ENCODE peak calls at places on chromosomes 1 and 21, in nine cellular contexts. O, Y, H, J, F, D, T, A and M are unnamed samples.
A peak's percentile ranks its signal among the peaks of the same experiment; 100 is the strongest.

GRCh38 chr21:37060296-37060695 is 12.6 kb downstream of the PIGP start:
- DNase-seq in T (peak; percentile 26), H (no peak), J (peak; percentile 95), F (peak; percentile 36), O (peak; percentile 98), A (no peak), D (peak; percentile 29), Y (peak; percentile 27), M (peak; percentile 82)

GRCh38 chr1:167219194-167219593 is 1.5 kb upstream of the POU2F1 start:
- DNase-seq in O (no peak), H (no peak), F (no peak), Y (no peak), J (no peak), D (no peak), T (no peak), A (no peak), M (no peak)

GRCh38 chr1:201085902-201086735 is 26.1 kb downstream of the CACNA1S start:
- DNase-seq in D (no peak), A (no peak), T (peak; percentile 33), J (peak; percentile 93), Y (peak; percentile 17), H (no peak), F (peak; percentile 71), O (peak; percentile 33), M (no peak)

GRCh38 chr1:232239557-232240468 is 390.1 kb downstream of the SIPA1L2 start:
- DNase-seq in H (no peak), A (no peak), F (no peak), D (no peak), J (no peak), Y (no peak), T (no peak), O (no peak), M (no peak)

GRCh38 chr1:1433804-1434130 is 1.7 kb upstream of the VWA1 start:
- DNase-seq in T (no peak), F (no peak), D (no peak), Y (peak; percentile 57), O (peak; percentile 39), H (no peak), A (no peak), J (peak; percentile 95), M (no peak)

GRCh38 chr1:201357636-201358348 is 19.7 kb downstream of the TNNT2 start:
- DNase-seq in F (no peak), T (no peak), D (no peak), A (peak; percentile 51), O (no peak), Y (no peak), H (no peak), J (no peak), M (no peak)

GRCh38 chr1:22654692-22655091 is 1.7 kb downstream of the C1QB start:
- DNase-seq in T (no peak), J (peak; percentile 52), O (no peak), D (no peak), H (no peak), F (no peak), A (no peak), Y (no peak), M (no peak)

GRCh38 chr1:213675043-213675442 is 312.7 kb upstream of the PROX1 start:
- DNase-seq in A (no peak), Y (no peak), O (no peak), D (no peak), F (no peak), J (no peak), H (no peak), T (no peak), M (no peak)

GRCh38 chr1:1250828-1251284 is 4.3 kb upstream of the C1QTNF12 start:
- DNase-seq in T (peak; percentile 55), J (no peak), F (peak; percentile 14), O (no peak), A (peak; percentile 60), H (no peak), D (no peak), Y (no peak), M (no peak)

DNA sequence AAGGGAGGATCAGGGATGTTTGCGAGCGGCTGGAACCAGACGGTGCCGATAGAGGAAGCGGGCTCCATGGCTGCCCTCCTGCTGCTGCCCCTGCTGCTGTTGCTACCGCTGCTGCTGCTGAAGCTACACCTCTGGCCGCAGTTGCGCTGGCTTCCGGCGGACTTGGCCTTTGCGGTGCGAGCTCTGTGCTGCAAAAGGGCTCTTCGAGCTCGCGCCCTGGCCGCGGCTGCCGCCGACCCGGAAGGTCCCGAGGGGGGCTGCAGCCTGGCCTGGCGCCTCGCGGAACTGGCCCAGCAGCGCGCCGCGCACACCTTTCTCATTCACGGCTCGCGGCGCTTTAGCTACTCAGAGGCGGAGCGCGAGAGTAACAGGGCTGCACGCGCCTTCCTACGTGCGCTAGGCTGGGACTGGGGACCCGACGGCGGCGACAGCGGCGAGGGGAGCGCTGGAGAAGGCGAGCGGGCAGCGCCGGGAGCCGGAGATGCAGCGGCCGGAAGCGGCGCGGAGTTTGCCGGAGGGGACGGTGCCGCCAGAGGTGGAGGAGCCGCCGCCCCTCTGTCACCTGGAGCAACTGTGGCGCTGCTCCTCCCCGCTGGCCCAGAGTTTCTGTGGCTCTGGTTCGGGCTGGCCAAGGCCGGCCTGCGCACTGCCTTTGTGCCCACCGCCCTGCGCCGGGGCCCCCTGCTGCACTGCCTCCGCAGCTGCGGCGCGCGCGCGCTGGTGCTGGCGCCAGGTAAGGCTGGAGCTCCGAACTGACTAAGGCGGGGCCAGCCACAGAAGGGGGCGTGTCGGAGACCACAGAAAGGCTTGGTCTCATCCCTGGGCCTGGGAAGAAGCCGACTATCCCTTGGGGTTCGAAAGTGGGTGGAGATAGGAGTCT is 465 bp downstream of the SLC27A3 start:
- DNase-seq in A (peak; percentile 86), O (peak; percentile 50), D (peak; percentile 69), T (peak; percentile 58), J (peak; percentile 89), Y (peak; percentile 71), H (no peak), F (peak; percentile 72), M (no peak)
- TF ChIP-seq CTCF in A (no peak), O (no peak), D (no peak), T (peak; percentile 26), J (no peak), Y (no peak), H (no peak), F (no peak), M (no peak)

GRCh38 chr1:111733183-111733995 is 5.8 kb downstream of the INKA2 start:
- DNase-seq in A (no peak), J (peak; percentile 95), F (peak; percentile 66), O (peak; percentile 91), Y (peak; percentile 83), D (no peak), T (no peak), H (peak; percentile 36), M (peak; percentile 46)
- TF ChIP-seq CTCF in A (no peak), J (no peak), F (no peak), O (no peak), Y (no peak), D (no peak), T (no peak), H (no peak), M (no peak)

DNA sequence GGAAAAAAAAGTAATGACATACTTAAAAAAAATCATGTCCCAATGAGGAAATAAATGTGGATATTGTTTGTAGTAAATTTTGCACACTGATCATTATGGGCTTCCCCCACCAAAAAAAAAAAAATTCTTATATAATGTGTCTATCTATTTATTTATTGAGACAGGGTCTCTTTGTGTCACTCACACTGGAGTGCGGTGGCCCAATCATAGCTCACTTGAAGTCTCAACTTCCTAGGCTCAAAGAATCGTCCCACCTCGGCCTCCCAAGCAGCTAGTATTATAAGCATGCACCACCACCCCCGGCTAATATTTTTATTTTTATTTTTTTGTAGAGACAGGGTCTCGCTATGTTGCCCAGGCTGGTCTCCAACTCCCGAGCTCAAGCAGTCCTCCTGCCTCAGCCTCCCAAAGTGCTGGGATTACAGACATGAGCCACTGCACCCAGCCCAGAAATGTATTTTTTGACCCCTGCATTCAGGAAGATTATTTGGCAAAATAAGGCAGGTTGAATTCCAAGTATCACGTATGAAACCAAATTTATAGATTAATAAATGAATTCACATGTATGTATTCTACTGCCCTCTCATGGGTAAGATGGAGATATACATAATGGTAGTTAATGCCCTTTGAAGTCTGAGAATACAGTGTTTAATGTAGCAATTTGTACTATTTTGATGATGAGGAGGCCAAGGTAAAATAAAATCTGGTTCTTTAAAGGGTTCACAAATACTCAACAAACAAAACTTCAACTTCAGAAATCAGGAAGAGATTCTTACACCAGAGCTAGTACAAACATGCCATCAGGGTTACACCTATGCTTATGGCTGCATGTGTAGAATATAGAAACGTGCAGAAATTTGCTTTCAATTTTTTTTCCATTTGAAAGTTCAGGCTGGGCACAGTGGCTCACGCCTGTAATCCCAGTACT is 1.4 kb upstream of the DENND2C start:
- DNase-seq in A (no peak), F (no peak), J (peak; percentile 74), T (peak; percentile 34), H (no peak), Y (no peak), D (no peak), O (peak; percentile 32), M (no peak)
- TF ChIP-seq CTCF in A (peak; percentile 13), F (peak; percentile 34), J (peak; percentile 43), T (peak; percentile 75), H (peak; percentile 24), Y (peak; percentile 48), D (no peak), O (peak; percentile 52), M (peak; percentile 22)

GRCh38 chr1:54970901-54971300 is 9.5 kb upstream of the TMEM61 start:
- DNase-seq in A (no peak), T (no peak), O (no peak), H (no peak), F (no peak), D (no peak), Y (no peak), J (no peak), M (no peak)

GRCh38 chr1:54971317-54971791 is 9.1 kb upstream of the TMEM61 start:
- DNase-seq in H (no peak), O (peak; percentile 35), J (peak; percentile 58), F (no peak), Y (no peak), T (no peak), D (no peak), A (no peak), M (no peak)

GRCh38 chr1:54975709-54976108 is 4.7 kb upstream of the TMEM61 start:
- DNase-seq in F (no peak), H (no peak), O (no peak), D (no peak), A (no peak), T (no peak), Y (no peak), J (peak; percentile 25), M (no peak)

GRCh38 chr1:54972436-54972835 is 8.0 kb upstream of the TMEM61 start:
- DNase-seq in O (no peak), D (no peak), H (no peak), F (no peak), Y (no peak), A (no peak), T (no peak), J (peak; percentile 18), M (no peak)

GRCh38 chr1:54973205-54973921 is 7.1 kb upstream of the TMEM61 start:
- DNase-seq in F (peak; percentile 55), J (peak; percentile 91), T (no peak), H (peak; percentile 56), O (peak; percentile 21), A (no peak), Y (peak; percentile 46), D (no peak), M (no peak)
- TF ChIP-seq CTCF in F (peak; percentile 30), J (peak; percentile 47), T (no peak), H (no peak), O (peak; percentile 45), A (peak; percentile 16), Y (peak; percentile 50), D (peak; percentile 15), M (peak; percentile 69)

GRCh38 chr1:6171546-6172124 is 8.5 kb downstream of the CHD5 start:
- DNase-seq in O (no peak), A (no peak), Y (no peak), H (no peak), J (peak; percentile 93), D (no peak), T (peak; percentile 19), F (no peak), M (no peak)
- TF ChIP-seq CTCF in O (peak; percentile 27), A (no peak), Y (peak; percentile 31), H (no peak), J (peak; percentile 31), D (no peak), T (peak; percentile 43), F (no peak), M (peak; percentile 45)